ENCODE peak calls at places on chromosomes 11 and 22, in seven cellular contexts. B is head of caudate nucleus; U is uterus; I is stimulated activated naive CD4-positive, alpha-beta T cell treated with Interleukin-2 at 50 U/mL for 16 hours; Y is CD4-positive, CD25-positive, alpha-beta regulatory T cell; X is SJCRH30; C is endodermal cell. V is an unnamed sample.

GRCh38 chr11:96134622-96135021 is 208.4 kb downstream of the MAML2 start:
- DNase-seq in X (no peak), I (no peak), Y (no peak), B (no peak), U (no peak), C (no peak), V (no peak)

GRCh38 chr11:116595305-116595880 is 177.4 kb downstream of the BUD13 start:
- DNase-seq in B (no peak), X (no peak), C (no peak), Y (no peak), U (no peak), I (no peak), V (no peak)

GRCh38 chr11:34944692-34945091 is 28.3 kb downstream of the PDHX start:
- DNase-seq in I (no peak), U (no peak), X (no peak), Y (no peak), B (no peak), C (no peak), V (no peak)

GRCh38 chr11:117822031-117822521 is 2.5 kb downstream of the FXYD2 start:
- DNase-seq in I (peak; percentile 40), C (peak; percentile 87), X (peak; percentile 32), Y (peak; percentile 44), U (no peak), B (peak; percentile 45), V (no peak)

GRCh38 chr11:118961591-118961990 is 5.5 kb downstream of the UPK2 start:
- DNase-seq in Y (no peak), B (no peak), U (no peak), C (peak; percentile 60), I (no peak), X (peak; percentile 63), V (no peak)

GRCh38 chr11:112229746-112230433 is 3.7 kb downstream of the PTS start:
- DNase-seq in B (no peak), Y (no peak), U (no peak), X (no peak), I (no peak), C (no peak), V (no peak)

GRCh38 chr22:26768986-26769385 is 111.6 kb downstream of the MIAT start:
- DNase-seq in B (no peak), I (no peak), C (no peak), X (no peak), U (no peak), Y (no peak), V (no peak)

GRCh38 chr11:44632466-44633123 is 67.1 kb downstream of the CD82 start:
- DNase-seq in C (peak; percentile 75), I (no peak), U (no peak), Y (peak; percentile 39), B (peak; percentile 54), X (no peak), V (no peak)

GRCh38 chr11:65863889-65864757 is 3.9 kb downstream of the MUS81 start:
- DNase-seq in U (peak; percentile 15), Y (no peak), B (no peak), I (no peak), C (no peak), X (no peak), V (no peak)

GRCh38 chr11:44568706-44569473 is 3.4 kb downstream of the CD82 start:
- DNase-seq in C (no peak), B (peak; percentile 49), U (peak; percentile 49), I (peak; percentile 92), Y (peak; percentile 84), X (peak; percentile 98), V (peak; percentile 56)

GRCh38 chr11:73760066-73760679 is 701 bp downstream of the RAB6A start:
- DNase-seq in B (peak; percentile 32), C (peak; percentile 74), X (peak; percentile 38), I (no peak), Y (no peak), U (peak; percentile 47), V (peak; percentile 34)

GRCh38 chr11:122007611-122008071 is 108.4 kb downstream of the BLID start:
- DNase-seq in Y (no peak), I (no peak), U (peak; percentile 41), B (peak; percentile 12), X (peak; percentile 67), C (no peak), V (no peak)

GRCh38 chr22:36286096-36286957 is 33.4 kb downstream of the APOL1 start:
- DNase-seq in C (peak; percentile 97), B (peak; percentile 72), I (peak; percentile 46), X (peak; percentile 72), U (peak; percentile 78), Y (peak; percentile 68), V (peak; percentile 60)

GRCh38 chr11:34512810-34513673 is 552 bp downstream of the ELF5 start:
- DNase-seq in X (peak; percentile 25), Y (peak; percentile 55), C (peak; percentile 91), B (peak; percentile 59), I (peak; percentile 23), U (no peak), V (peak; percentile 72)

GRCh38 chr22:47294222-47294532 is 531.7 kb downstream of the TBC1D22A start:
- DNase-seq in C (no peak), X (no peak), Y (no peak), U (peak; percentile 2), I (no peak), B (no peak), V (no peak)

GRCh38 chr11:133515075-133515474 is 17.2 kb downstream of the OPCML start:
- DNase-seq in I (no peak), Y (no peak), U (no peak), B (no peak), C (peak; percentile 27), X (no peak), V (no peak)

GRCh38 chr11:122100222-122101080 is 15.6 kb downstream of the BLID start:
- DNase-seq in U (peak; percentile 84), X (peak; percentile 81), C (peak; percentile 75), I (no peak), B (peak; percentile 73), Y (no peak), V (peak; percentile 83)

GRCh38 chr11:47179655-47179991 is 2.9 kb upstream of the ARFGAP2 start:
- DNase-seq in I (peak; percentile 18), X (peak; percentile 65), Y (peak; percentile 79), C (peak; percentile 86), U (no peak), B (peak; percentile 47), V (no peak)

GRCh38 chr11:17389205-17389956 is 922 bp upstream of the KCNJ11 start:
- DNase-seq in U (peak; percentile 62), Y (peak; percentile 74), C (peak; percentile 94), B (peak; percentile 63), I (peak; percentile 75), X (peak; percentile 81), V (peak; percentile 38)

GRCh38 chr11:67416416-67417335 is 1.2 kb downstream of the CARNS1 start:
- DNase-seq in U (no peak), Y (peak; percentile 97), X (no peak), B (no peak), I (peak; percentile 59), C (no peak), V (no peak)